ENCODE peak calls at places on chromosomes 5 and 9, in nine cellular contexts. U, Y, K, R, H, L, I, A and J are unnamed samples. For H3K4me1, the result is how much of the 10 kb centered on the place peaks cover.

GRCh38 chr5:100270323-100270771 is 264.8 kb upstream of the FAM174A start:
- DNase-seq in H (no peak), Y (no peak), L (no peak), K (no peak), I (no peak), A (no peak), U (no peak), R (no peak), J (no peak)

GRCh38 chr9:133809335-133809734 is 71.2 kb upstream of the SARDH start:
- DNase-seq in A (no peak), H (no peak), L (no peak), I (no peak), R (no peak), U (no peak), Y (no peak), K (no peak), J (no peak)

GRCh38 chr9:69421908-69422801 is 97.1 kb downstream of the ENTREP1 start:
- DNase-seq in H (peak), K (peak), A (peak), L (no peak), R (no peak), U (peak), Y (no peak), I (peak), J (peak)

GRCh38 chr5:146633273-146633672 is 117.3 kb upstream of the GPR151 start:
- DNase-seq in Y (no peak), A (no peak), H (no peak), I (no peak), K (no peak), R (no peak), L (no peak), U (no peak), J (no peak)

GRCh38 chr9:137499858-137500661 is 40.9 kb upstream of the NSMF start:
- DNase-seq in A (no peak), K (no peak), Y (peak), I (no peak), U (no peak), R (no peak), H (no peak), L (no peak), J (no peak)

GRCh38 chr9:105834404-105834803 is 140.1 kb downstream of the TMEM38B start:
- DNase-seq in I (no peak), U (no peak), Y (no peak), R (no peak), H (no peak), A (no peak), K (no peak), L (no peak), J (no peak)

GRCh38 chr5:74762599-74762998 is 4.3 kb downstream of the GFM2 start:
- DNase-seq in H (no peak), K (no peak), R (no peak), A (no peak), Y (no peak), U (peak), I (peak), L (no peak), J (no peak)

GRCh38 chr9:93129286-93129685 is 4.8 kb downstream of the NINJ1 start:
- DNase-seq in I (no peak), H (no peak), L (no peak), A (no peak), K (no peak), U (no peak), Y (peak), R (no peak), J (peak)

GRCh38 chr9:121201045-121201737 is 478 bp downstream of the RAB14 start:
- DNase-seq in H (peak), U (no peak), A (no peak), L (no peak), I (no peak), Y (peak), K (no peak), R (no peak), J (peak)

GRCh38 chr9:111979561-111979960 is 82.9 kb downstream of the UGCG start:
- DNase-seq in U (no peak), I (no peak), K (no peak), L (no peak), H (no peak), Y (no peak), R (no peak), A (no peak), J (no peak)

GRCh38 chr5:25190521-25191000 is 545.8 kb upstream of the CDH10 start:
- DNase-seq in R (no peak), H (no peak), A (peak), K (no peak), L (no peak), Y (peak), U (no peak), I (no peak), J (peak)

GRCh38 chr5:7869474-7870136 is 657 bp downstream of the MTRR start:
- DNase-seq in H (no peak), L (no peak), A (no peak), K (peak), I (no peak), Y (no peak), U (no peak), R (no peak), J (no peak)

GRCh38 chr5:1007681-1008450 is 736 bp upstream of the NKD2 start:
- DNase-seq in I (no peak), Y (peak), U (no peak), R (peak), L (no peak), A (peak), K (peak), H (no peak), J (peak)

GRCh38 chr5:133977161-133977787 is 8.8 kb upstream of the C5orf15 start:
- DNase-seq in H (no peak), A (no peak), L (no peak), Y (no peak), K (no peak), R (no peak), U (no peak), I (no peak), J (no peak)

GRCh38 chr5:133048993-133049725 is 2.7 kb upstream of the HSPA4 start:
- DNase-seq in H (no peak), K (no peak), R (no peak), Y (no peak), A (no peak), L (no peak), U (no peak), I (no peak), J (no peak)

GRCh38 chr5:95823738-95824609 is 1.4 kb upstream of the GLRX start:
- DNase-seq in A (no peak), R (peak), I (peak), K (no peak), U (peak), L (no peak), H (peak), Y (peak), J (peak)

GRCh38 chr5:171426266-171426665 is 6.8 kb downstream of the FGF18 start:
- DNase-seq in H (no peak), I (no peak), U (no peak), K (no peak), L (no peak), A (no peak), Y (peak), R (peak), J (no peak)

GRCh38 chr9:93622725-93623124 is 46.3 kb downstream of the PHF2 start:
- DNase-seq in R (peak), U (no peak), L (no peak), Y (no peak), H (no peak), K (no peak), I (no peak), A (no peak), J (no peak)

GRCh38 chr5:3924990-3925389 is 329.4 kb downstream of the IRX1 start:
- DNase-seq in U (no peak), A (no peak), L (no peak), K (no peak), H (no peak), R (no peak), Y (no peak), I (no peak), J (no peak)

GRCh38 chr5:9468070-9468388 is 77.8 kb downstream of the SEMA5A start:
- DNase-seq in R (no peak), I (no peak), A (no peak), K (no peak), H (no peak), L (no peak), Y (no peak), U (no peak), J (no peak)

GRCh38 chr9:89498845-89499480 is 1.1 kb upstream of the SEMA4D start:
- DNase-seq in R (no peak), U (no peak), A (no peak), L (no peak), H (no peak), I (no peak), K (no peak), Y (no peak), J (peak)

GRCh38 chr5:159101689-159102088 is 2.0 kb upstream of the EBF1 start:
- DNase-seq in U (no peak), I (no peak), L (no peak), Y (no peak), R (no peak), H (no peak), A (no peak), K (no peak), J (no peak)

GRCh38 chr5:170709640-170710039 is 73.9 kb upstream of the GABRP start:
- DNase-seq in L (no peak), Y (no peak), H (no peak), U (no peak), K (no peak), R (no peak), I (no peak), A (no peak), J (no peak)

GRCh38 chr5:142311725-142312124 is 13.1 kb downstream of the SPRY4 start:
- DNase-seq in I (no peak), A (no peak), K (no peak), Y (no peak), H (no peak), L (no peak), U (no peak), R (no peak), J (no peak)
- H3K4me1 ChIP-seq in I (under half), A (under half), K (under half), Y (under half), H (under half), L (under half), U (under half), R (under half), J (under half)

GRCh38 chr5:140220032-140220697 is 45.2 kb downstream of the CYSTM1 start:
- DNase-seq in H (no peak), K (no peak), I (no peak), L (no peak), R (no peak), Y (no peak), U (no peak), A (no peak), J (no peak)
- H3K4me1 ChIP-seq in H (half or more), K (half or more), I (half or more), L (half or more), R (half or more), Y (under half), U (half or more), A (half or more), J (under half)

DNA sequence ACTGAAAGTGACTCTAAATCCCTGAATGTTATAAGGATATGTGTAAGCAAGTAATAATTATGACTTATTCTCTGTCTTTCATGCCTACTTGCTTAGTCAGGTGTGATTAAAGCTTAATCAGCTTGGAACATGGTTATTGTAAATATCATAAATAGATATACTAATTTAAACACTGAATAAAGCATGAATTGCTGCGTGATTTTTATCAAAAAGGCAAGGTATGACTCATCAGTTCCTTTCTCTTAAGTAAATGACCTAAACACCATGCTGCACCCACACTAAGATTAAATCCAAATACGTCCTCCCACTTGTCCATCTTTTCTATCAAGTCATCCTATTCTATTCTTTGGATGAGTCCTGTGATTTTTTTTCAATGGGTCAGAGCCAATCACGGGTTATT is 124.6 kb upstream of the MTAP start:
- DNase-seq in A (no peak), U (peak), H (no peak), R (no peak), I (peak), L (no peak), Y (no peak), K (no peak), J (no peak)
- H3K4me1 ChIP-seq in A (under half), U (half or more), H (under half), R (under half), I (half or more), L (under half), Y (under half), K (under half), J (under half)

GRCh38 chr5:39414429-39414828 is 10.4 kb downstream of the DAB2 start:
- DNase-seq in K (no peak), H (no peak), I (no peak), R (no peak), L (no peak), Y (no peak), U (no peak), A (no peak), J (no peak)
- H3K4me1 ChIP-seq in K (under half), H (under half), I (under half), R (under half), L (under half), Y (under half), U (under half), A (under half), J (under half)

DNA sequence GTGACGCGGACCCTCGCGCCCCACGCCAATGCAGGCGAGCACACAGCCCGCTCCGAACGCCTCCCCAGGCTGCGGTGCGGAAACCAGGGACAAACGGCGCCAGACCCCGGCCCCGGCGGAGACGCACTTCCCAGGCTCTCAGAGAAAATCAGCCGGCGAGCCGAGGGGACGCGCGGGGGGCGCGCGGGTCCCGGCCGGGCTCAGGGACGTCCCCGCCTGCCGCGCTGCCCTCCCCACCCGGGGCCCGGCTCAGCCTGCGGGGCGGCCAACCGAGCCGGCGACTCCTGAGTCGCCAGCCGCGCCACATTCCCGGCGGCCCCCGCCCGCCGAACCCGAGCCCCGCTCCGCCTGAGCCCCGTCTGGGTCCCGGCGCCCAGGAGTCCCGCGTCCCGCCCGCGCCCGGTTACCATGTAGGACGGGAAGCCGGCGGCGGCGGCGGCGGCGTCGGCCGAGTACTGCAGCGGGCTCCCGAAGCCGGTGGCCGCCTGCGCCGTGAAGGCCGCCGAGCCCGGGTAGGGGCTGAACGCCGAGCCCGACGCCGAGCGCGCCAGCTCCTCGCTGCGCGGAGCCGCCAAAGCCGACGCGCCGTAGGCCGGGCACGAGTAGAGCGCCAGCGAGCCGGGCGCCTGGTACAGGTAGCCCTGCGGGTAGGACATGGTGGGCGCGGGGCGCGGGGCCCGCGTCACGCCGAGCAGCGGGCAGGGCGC is 566 bp downstream of the IRX2 start:
- DNase-seq in I (no peak), K (no peak), U (no peak), A (no peak), Y (no peak), L (no peak), R (peak), H (no peak), J (no peak)
- H3K4me1 ChIP-seq in I (under half), K (under half), U (under half), A (under half), Y (under half), L (half or more), R (half or more), H (under half), J (under half)

GRCh38 chr9:72588336-72588735 is 66.9 kb downstream of the TMC1 start:
- DNase-seq in R (no peak), Y (no peak), U (no peak), K (no peak), L (no peak), I (no peak), H (no peak), A (no peak), J (no peak)
- H3K4me1 ChIP-seq in R (under half), Y (half or more), U (under half), K (under half), L (half or more), I (under half), H (under half), A (under half), J (under half)

GRCh38 chr5:81721049-81721448 is 29.8 kb downstream of the SSBP2 start:
- DNase-seq in U (no peak), K (no peak), L (no peak), H (no peak), A (no peak), I (no peak), Y (no peak), R (no peak), J (no peak)

GRCh38 chr5:81718300-81718699 is 32.6 kb downstream of the SSBP2 start:
- DNase-seq in U (no peak), A (no peak), L (no peak), Y (no peak), R (no peak), I (no peak), H (no peak), K (no peak), J (no peak)

GRCh38 chr5:81717815-81718214 is 33.1 kb downstream of the SSBP2 start:
- DNase-seq in I (no peak), R (no peak), K (no peak), H (no peak), Y (no peak), U (no peak), L (no peak), A (no peak), J (no peak)

GRCh38 chr5:81719743-81720142 is 31.2 kb downstream of the SSBP2 start:
- DNase-seq in K (no peak), L (no peak), U (no peak), Y (no peak), R (no peak), A (no peak), H (no peak), I (no peak), J (no peak)

GRCh38 chr5:81717221-81717620 is 33.7 kb downstream of the SSBP2 start:
- DNase-seq in U (no peak), I (no peak), H (no peak), R (no peak), L (no peak), K (no peak), A (no peak), Y (no peak), J (no peak)
- H3K4me1 ChIP-seq in U (under half), I (under half), H (under half), R (under half), L (under half), K (under half), A (under half), Y (under half), J (under half)

DNA sequence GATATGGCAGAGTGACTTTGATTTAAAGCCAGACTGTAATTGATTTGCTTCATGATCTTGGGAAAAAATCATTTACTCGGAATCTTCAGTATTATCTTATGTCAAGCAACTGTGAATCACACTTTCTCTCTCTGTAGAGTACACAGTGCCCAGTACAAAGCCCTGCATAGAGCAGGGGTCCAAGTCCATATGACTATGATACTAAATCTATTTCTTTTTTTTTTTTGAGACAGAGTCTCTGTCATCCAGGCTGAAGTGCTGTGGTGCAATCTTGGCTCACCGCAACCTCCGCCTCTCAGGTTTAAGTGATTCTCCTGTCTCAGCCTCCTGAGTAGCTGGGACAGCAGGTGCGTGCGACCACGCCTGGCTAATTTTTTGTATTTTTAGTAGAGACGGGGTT is 194.8 kb upstream of the SEMA6A start:
- DNase-seq in L (no peak), A (no peak), U (no peak), R (no peak), H (no peak), Y (no peak), I (no peak), K (no peak), J (no peak)
- H3K4me1 ChIP-seq in L (under half), A (under half), U (under half), R (under half), H (under half), Y (under half), I (under half), K (under half), J (under half)

DNA sequence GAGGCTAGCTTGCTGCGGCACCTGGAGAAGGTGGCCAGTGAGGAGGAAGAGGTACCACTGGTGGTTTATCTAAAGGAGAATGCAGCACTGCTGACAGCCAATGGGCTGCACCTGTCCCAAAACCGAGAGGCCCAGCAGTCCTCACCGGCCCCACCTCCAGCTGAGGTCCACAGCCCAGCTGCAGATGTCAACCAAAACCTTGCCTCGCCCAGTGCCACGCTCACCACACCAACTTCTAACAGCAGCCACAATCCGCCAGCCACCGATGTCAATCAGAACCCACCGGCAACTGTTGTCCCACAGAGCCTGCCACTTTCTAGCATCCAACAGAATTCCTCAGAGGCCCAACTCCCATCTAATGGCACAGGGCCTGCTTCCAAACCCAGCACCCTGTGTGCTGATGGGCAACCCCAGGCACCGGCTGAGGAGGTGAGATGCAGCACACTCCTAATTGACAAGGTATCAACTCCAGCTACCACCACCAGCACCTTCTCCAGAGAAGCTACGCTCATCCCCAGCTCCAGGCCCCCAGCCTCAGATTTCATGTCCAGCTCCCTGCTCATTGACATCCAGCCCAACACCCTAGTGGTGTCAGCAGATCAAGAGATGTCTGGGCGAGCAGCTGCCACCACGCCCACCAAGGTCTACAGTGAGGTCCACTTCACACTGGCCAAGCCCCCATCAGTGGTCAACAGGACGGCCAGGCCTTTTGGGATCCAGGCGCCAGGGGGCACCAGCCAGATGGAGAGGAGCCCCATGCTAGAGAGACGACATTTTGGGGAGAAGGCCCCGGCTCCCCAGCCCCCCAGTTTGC is 8.0 kb downstream of the SYNPO start:
- DNase-seq in R (no peak), A (no peak), Y (no peak), K (no peak), H (no peak), L (no peak), U (no peak), I (no peak), J (no peak)
- H3K4me1 ChIP-seq in R (half or more), A (under half), Y (under half), K (under half), H (half or more), L (half or more), U (half or more), I (under half), J (under half)